ENCODE peak calls at places on chromosomes 4 and X, in four cellular contexts. W is fibroblast of villous mesenchyme, M is K562, S is coronary artery. F is an unnamed sample.
A peak's percentile ranks its signal among the peaks of the same experiment; 100 is the strongest.

GRCh38 chrX:28584025-28584424 is 3.2 kb upstream of the IL1RAPL1 start:
- DNase-seq in W (no peak), M (no peak), S (no peak), F (no peak)

GRCh38 chrX:119453202-119453601 is 15.0 kb upstream of the SLC25A5 start:
- DNase-seq in S (no peak), M (no peak), W (no peak), F (no peak)

GRCh38 chr4:15043226-15043625 is 40.9 kb downstream of the CPEB2 start:
- DNase-seq in S (no peak), M (peak; percentile 20), W (no peak), F (no peak)

GRCh38 chrX:154696328-154697045 is 43.1 kb upstream of the CTAG2 start:
- DNase-seq in W (peak; percentile 35), M (no peak), S (no peak), F (no peak)

GRCh38 chrX:71652405-71652804 is 14.9 kb upstream of the LOC101059915 start:
- DNase-seq in M (peak; percentile 41), S (peak; percentile 59), W (peak; percentile 48), F (peak; percentile 47)

GRCh38 chrX:119690921-119691716 is 1.8 kb downstream of the SEPTIN6 start:
- DNase-seq in S (no peak), M (peak; percentile 75), W (peak; percentile 65), F (no peak)

GRCh38 chr4:142314686-142315085 is 531.4 kb downstream of the INPP4B start:
- DNase-seq in S (no peak), W (no peak), M (no peak), F (no peak)

GRCh38 chrX:38893441-38893840 is 92.2 kb downstream of the MID1IP1 start:
- DNase-seq in W (no peak), M (no peak), S (no peak), F (no peak)

GRCh38 chr4:11404431-11404830 is 24.3 kb downstream of the HS3ST1 start:
- DNase-seq in W (no peak), S (no peak), M (no peak), F (no peak)

GRCh38 chrX:134908235-134908834 is 82.5 kb upstream of the SMIM10 start:
- DNase-seq in M (peak; percentile 29), W (peak; percentile 83), S (no peak), F (no peak)

GRCh38 chr4:2812985-2813384 is 20.1 kb downstream of the SH3BP2 start:
- DNase-seq in S (no peak), M (no peak), W (peak; percentile 14), F (no peak)

GRCh38 chrX:37472836-37473235 is 98.6 kb upstream of the LANCL3 start:
- DNase-seq in W (no peak), M (no peak), S (no peak), F (no peak)

GRCh38 chrX:80876877-80877276 is 67.2 kb upstream of the BRWD3 start:
- DNase-seq in S (no peak), M (peak; percentile 6), W (peak; percentile 41), F (peak; percentile 10)

GRCh38 chr4:78938868-78939666 is at the start of gene PAQR3:
- DNase-seq in M (peak; percentile 95), S (peak; percentile 86), W (peak; percentile 80), F (no peak)

GRCh38 chr4:110516106-110516922 is 40.4 kb downstream of the ENPEP start:
- DNase-seq in S (no peak), M (peak; percentile 44), W (peak; percentile 60), F (peak; percentile 28)

GRCh38 chrX:155242300-155242699 is 22.0 kb downstream of the RAB39B start:
- DNase-seq in W (no peak), S (no peak), M (no peak), F (no peak)

GRCh38 chrX:153521034-153521433 is 3.6 kb downstream of the ATP2B3 start:
- DNase-seq in S (no peak), W (no peak), M (no peak), F (no peak)

GRCh38 chr4:23884731-23885130 is 5.1 kb downstream of the PPARGC1A start:
- DNase-seq in M (no peak), W (no peak), S (no peak), F (no peak)

GRCh38 chr4:158578476-158578875 is 56.8 kb downstream of the RXFP1 start:
- DNase-seq in W (peak; percentile 29), M (peak; percentile 27), S (no peak), F (no peak)

GRCh38 chrX:125203737-125204578 is 115.7 kb upstream of the TEX13C start:
- DNase-seq in M (peak; percentile 10), W (no peak), S (no peak), F (no peak)

GRCh38 chrX:110442631-110443030 is 84.0 kb downstream of the RTL9 start:
- DNase-seq in W (peak; percentile 12), M (peak; percentile 35), S (no peak), F (no peak)

GRCh38 chr4:87366763-87367162 is 24.2 kb downstream of the HSD17B11 start:
- DNase-seq in W (no peak), M (no peak), S (no peak), F (no peak)

GRCh38 chr4:91108751-91109150 is 981.6 kb downstream of the CCSER1 start:
- DNase-seq in W (no peak), S (no peak), M (no peak), F (no peak)

GRCh38 chr4:144720491-144720890 is 74.5 kb downstream of the HHIP start:
- DNase-seq in S (no peak), M (no peak), W (peak; percentile 33), F (no peak)

GRCh38 chr4:53656421-53656981 is 65.2 kb upstream of the LNX1 start:
- DNase-seq in S (no peak), W (peak; percentile 83), M (no peak), F (no peak)

GRCh38 chr4:177051473-177052060 is 258.1 kb upstream of the NEIL3 start:
- DNase-seq in M (peak; percentile 5), S (no peak), W (peak; percentile 22), F (no peak)

GRCh38 chr4:182879913-182880312 is 37.3 kb downstream of the DCTD start:
- DNase-seq in M (no peak), W (no peak), S (no peak), F (no peak)

GRCh38 chrX:17535229-17535628 is 160.2 kb downstream of the NHS start:
- DNase-seq in W (peak; percentile 21), S (no peak), M (peak; percentile 35), F (no peak)

GRCh38 chr4:108619372-108620100 is 840 bp upstream of the RPL34 start:
- DNase-seq in M (peak; percentile 47), S (no peak), W (no peak), F (no peak)

GRCh38 chr4:6731301-6731641 is 15.3 kb downstream of the BLOC1S4 start:
- DNase-seq in S (peak; percentile 68), M (no peak), W (no peak), F (no peak)

GRCh38 chrX:147079457-147079856 is 264.9 kb upstream of the CXorf51A start:
- DNase-seq in M (no peak), S (no peak), W (no peak), F (no peak)

GRCh38 chrX:132638313-132638712 is 149.5 kb upstream of the MBNL3 start:
- DNase-seq in M (no peak), S (no peak), W (no peak), F (no peak)

GRCh38 chr4:92047209-92047877 is 256.4 kb upstream of the GRID2 start:
- DNase-seq in W (peak; percentile 0), S (no peak), M (no peak), F (no peak)

GRCh38 chr4:68963389-68963788 is 11.8 kb upstream of the UGT2A3 start:
- DNase-seq in S (no peak), M (no peak), W (peak; percentile 14), F (no peak)
- TF ChIP-seq CTCF in S (no peak), M (no peak), W (no peak), F (no peak)

GRCh38 chrX:19907794-19908193 is 20.4 kb upstream of the SH3KBP1 start:
- DNase-seq in S (no peak), M (no peak), W (no peak), F (no peak)
- TF ChIP-seq CTCF in S (no peak), M (no peak), W (no peak), F (peak; percentile 22)

GRCh38 chr4:167290684-167291083 is 56.4 kb upstream of the SPOCK3 start:
- DNase-seq in M (no peak), W (peak; percentile 0), S (no peak), F (no peak)
- TF ChIP-seq CTCF in M (no peak), W (peak; percentile 3), S (no peak), F (peak; percentile 14)

GRCh38 chr4:146637853-146638800 is 566 bp upstream of the POU4F2 start:
- DNase-seq in W (no peak), S (no peak), M (no peak), F (no peak)

GRCh38 chr4:146634825-146635224 is 3.9 kb upstream of the POU4F2 start:
- DNase-seq in M (no peak), W (no peak), S (no peak), F (no peak)

GRCh38 chr4:146632770-146633470 is 5.8 kb upstream of the POU4F2 start:
- DNase-seq in W (no peak), S (no peak), M (no peak), F (no peak)

GRCh38 chr4:146638801-146639351 is at the start of gene POU4F2:
- DNase-seq in W (no peak), M (no peak), S (no peak), F (no peak)

GRCh38 chr4:146633471-146633800 is 5.3 kb upstream of the POU4F2 start:
- DNase-seq in W (no peak), M (no peak), S (no peak), F (no peak)
- TF ChIP-seq CTCF in W (no peak), M (no peak), S (no peak), F (no peak)

DNA sequence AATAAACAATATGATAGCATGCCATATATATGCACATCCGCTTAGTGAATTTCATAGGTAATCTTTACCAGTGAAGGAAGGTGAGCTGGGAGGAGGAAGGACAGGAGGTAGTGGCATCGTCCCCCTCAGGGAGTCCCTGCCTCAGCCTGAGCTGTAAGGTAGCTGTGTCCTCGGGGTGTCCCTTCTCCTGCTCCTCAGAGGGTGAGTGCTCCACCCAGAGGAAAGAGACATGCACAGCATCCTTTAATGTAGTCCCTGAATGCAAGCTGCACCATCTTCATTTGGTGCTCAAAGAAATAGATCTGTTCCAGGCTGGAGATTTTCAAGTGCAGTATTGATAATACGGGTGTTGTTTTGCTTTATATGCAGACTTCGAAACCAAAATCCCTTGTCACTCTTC is 330.4 kb upstream of the SFRP2 start:
- DNase-seq in S (no peak), W (no peak), M (no peak), F (no peak)
- TF ChIP-seq CTCF in S (no peak), W (no peak), M (peak; percentile 5), F (no peak)

GRCh38 chr4:184887947-184888346 is 62.2 kb upstream of the ACSL1 start:
- DNase-seq in S (peak; percentile 35), W (no peak), M (no peak), F (no peak)

GRCh38 chr4:184887333-184887732 is 61.6 kb upstream of the ACSL1 start:
- DNase-seq in S (no peak), M (no peak), W (no peak), F (no peak)

GRCh38 chr4:184892999-184893398 is 67.2 kb upstream of the ACSL1 start:
- DNase-seq in M (no peak), S (no peak), W (no peak), F (no peak)

GRCh38 chr4:184891765-184892164 is 66.0 kb upstream of the ACSL1 start:
- DNase-seq in S (no peak), W (no peak), M (no peak), F (no peak)

GRCh38 chr4:184889683-184890082 is 63.9 kb upstream of the ACSL1 start:
- DNase-seq in M (no peak), W (no peak), S (no peak), F (no peak)
- TF ChIP-seq CTCF in M (no peak), W (no peak), S (no peak), F (no peak)

GRCh38 chr4:102263024-102263787 is 82.1 kb downstream of the SLC39A8 start:
- DNase-seq in S (no peak), M (peak; percentile 15), W (peak; percentile 58), F (peak; percentile 13)
- TF ChIP-seq CTCF in S (no peak), M (peak; percentile 42), W (peak; percentile 58), F (peak; percentile 53)

F was measured in Panc1.